ENCODE peak calls at places on chromosomes 1 and 21, in four cellular contexts. X, N, C and L are unnamed samples.

GRCh38 chr21:44905016-44905724 is 15.5 kb downstream of the ITGB2 start:
- DNase-seq in C (no peak), X (no peak), N (no peak), L (no peak)

GRCh38 chr1:178501705-178502329 is 5.1 kb upstream of the CLEC20A start:
- DNase-seq in N (peak), X (peak), C (peak), L (peak)

GRCh38 chr21:45982758-45983731 is 1.5 kb downstream of the COL6A1 start:
- DNase-seq in C (no peak), X (no peak), N (no peak), L (no peak)

GRCh38 chr1:84698718-84699117 is 8.5 kb upstream of the SSX2IP start:
- DNase-seq in N (peak), C (no peak), X (no peak), L (no peak)

GRCh38 chr1:201718346-201719202 is 110.4 kb upstream of the IPO9 start:
- DNase-seq in X (no peak), C (no peak), N (peak), L (no peak)

GRCh38 chr1:53463961-53464899 is 5.0 kb downstream of the DMRTB1 start:
- DNase-seq in N (no peak), C (no peak), X (no peak), L (no peak)

GRCh38 chr1:89733748-89734147 is 87.1 kb upstream of the LRRC8D start:
- DNase-seq in N (no peak), C (no peak), X (no peak), L (no peak)

GRCh38 chr21:42988234-42988965 is 14.0 kb downstream of the PKNOX1 start:
- DNase-seq in N (no peak), X (no peak), C (no peak), L (no peak)

GRCh38 chr21:38351961-38352521 is 95.2 kb downstream of the KCNJ15 start:
- DNase-seq in C (no peak), X (no peak), N (no peak), L (no peak)

GRCh38 chr1:184595609-184596008 is 159.0 kb downstream of the EDEM3 start:
- DNase-seq in X (no peak), N (no peak), C (no peak), L (no peak)

GRCh38 chr1:162404550-162405160 is 7.3 kb downstream of the SH2D1B start:
- DNase-seq in X (no peak), C (no peak), N (no peak), L (no peak)

GRCh38 chr1:59638172-59638800 is 176.5 kb upstream of the HOOK1 start:
- DNase-seq in C (peak), X (no peak), N (peak), L (no peak)

GRCh38 chr1:221845650-221846371 is 103.9 kb upstream of the DUSP10 start:
- DNase-seq in N (peak), X (no peak), C (peak), L (peak)
- TF ChIP-seq FOXK2 in N (no peak), X (no peak), C (no peak), L (no peak)

GRCh38 chr21:41366522-41367151 is 4.8 kb downstream of the MX2 start:
- DNase-seq in C (peak), N (peak), X (peak), L (no peak)
- TF ChIP-seq FOXK2 in C (peak), N (no peak), X (no peak), L (no peak)

DNA sequence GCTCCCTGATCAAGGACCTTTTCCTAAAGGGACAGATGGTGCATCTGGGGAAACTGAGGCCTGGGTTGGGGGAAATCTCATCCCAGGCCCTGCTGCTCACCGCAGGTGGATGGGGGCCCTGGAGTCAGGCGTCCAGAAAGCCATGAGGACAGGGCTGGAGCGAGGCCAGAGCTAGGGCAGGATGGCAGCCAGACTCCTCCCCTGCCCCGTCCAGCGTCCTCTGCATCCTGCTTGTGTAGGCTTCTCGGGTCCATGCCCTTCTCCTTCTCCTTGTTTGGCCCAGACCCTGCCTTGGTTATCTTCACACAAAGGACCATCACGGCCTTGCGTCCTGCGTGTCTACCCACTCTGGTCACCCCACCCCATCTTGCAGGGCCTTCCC is 43.0 kb downstream of the TRIM11 start:
- DNase-seq in X (no peak), C (no peak), N (no peak), L (no peak)
- TF ChIP-seq FOXK2 in X (no peak), C (no peak), N (no peak), L (no peak)

DNA sequence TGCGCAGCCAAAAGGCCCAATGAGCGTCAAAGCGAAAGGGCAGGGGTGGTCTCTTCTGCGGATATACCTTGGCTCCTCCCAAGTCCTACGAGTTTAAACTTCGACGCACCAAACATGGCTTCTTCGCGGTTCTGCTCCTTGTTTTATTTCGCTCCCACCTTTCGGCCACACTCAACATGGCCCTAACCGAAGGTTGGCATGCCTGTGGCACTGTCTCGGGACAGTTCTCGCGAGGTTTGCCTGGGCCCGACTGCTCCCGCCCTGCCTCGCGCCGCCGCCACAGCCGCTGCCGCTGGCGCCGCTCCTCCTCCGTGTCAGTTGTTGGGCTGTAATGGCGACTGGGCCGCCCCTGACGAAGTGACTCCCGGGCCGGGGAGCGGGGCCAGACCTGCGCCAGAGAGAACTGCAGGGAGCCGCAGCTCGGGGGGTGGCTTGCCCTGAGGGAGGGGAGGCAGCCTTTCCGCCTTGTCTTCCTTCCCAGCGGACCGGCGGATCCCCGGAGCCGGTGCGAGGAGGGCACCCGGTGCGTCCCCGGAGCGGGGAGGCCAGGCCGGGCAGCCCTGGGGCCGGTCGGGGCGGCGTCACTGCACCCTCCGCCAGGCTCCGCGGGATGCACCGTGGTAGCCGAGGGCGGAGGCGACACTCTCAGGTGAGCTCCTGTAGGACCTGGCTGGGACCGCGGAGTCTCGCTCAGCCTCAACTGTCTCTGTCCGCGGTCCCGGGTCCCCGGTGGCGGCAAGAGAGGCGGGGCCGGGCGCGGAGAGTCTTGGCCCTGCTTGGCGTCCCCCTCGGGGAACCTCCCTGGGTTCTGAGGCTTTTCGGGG is at the start of gene CEP350:
- DNase-seq in C (peak), N (peak), X (peak), L (peak)
- TF ChIP-seq FOXK2 in C (peak), N (peak), X (no peak), L (no peak)

DNA sequence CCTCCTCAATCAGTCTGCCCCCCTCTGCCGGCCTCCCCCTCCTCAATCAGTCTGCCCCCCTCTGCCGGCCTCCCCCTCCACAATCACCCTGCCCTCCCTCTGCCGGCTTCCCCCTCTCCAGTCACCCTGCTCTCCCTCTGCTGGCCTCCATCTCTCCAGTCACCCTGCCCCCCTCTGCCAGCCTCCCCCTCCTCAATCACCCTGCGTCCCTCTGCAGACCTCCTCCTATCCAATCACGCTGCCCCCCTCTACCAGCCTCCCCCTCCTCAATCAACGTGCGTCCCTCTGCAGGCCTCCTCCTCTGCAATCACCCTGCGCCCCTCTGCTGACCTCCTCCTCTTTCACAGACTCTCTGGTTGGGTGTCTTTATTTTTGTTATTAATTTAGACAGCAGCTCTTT is 11.5 kb upstream of the C1orf198 start:
- DNase-seq in C (no peak), N (no peak), X (no peak), L (no peak)
- TF ChIP-seq FOXK2 in C (no peak), N (no peak), X (no peak), L (no peak)

DNA sequence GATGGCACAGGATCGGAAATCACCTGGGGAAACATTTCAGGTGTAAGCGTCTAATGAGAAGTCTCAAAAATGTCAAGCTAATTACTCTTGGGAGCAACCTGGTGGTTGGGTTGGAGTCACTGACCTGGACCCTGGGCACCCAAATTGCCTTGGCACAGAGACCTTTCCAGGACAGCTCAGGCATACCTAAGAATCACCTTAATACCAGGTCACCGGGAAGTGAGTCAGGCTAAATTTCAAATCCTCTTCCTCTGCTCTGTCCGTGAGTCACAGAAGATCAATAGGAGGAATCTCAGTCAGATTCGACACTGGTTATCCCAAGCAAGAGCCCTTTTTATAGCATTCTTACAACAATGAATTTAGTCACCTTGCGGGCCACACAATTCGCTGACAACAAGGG is 179.6 kb upstream of the CAMK1G start:
- DNase-seq in X (no peak), N (no peak), C (no peak), L (no peak)
- TF ChIP-seq FOXK2 in X (no peak), N (no peak), C (no peak), L (no peak)

GRCh38 chr1:183543619-183544204 is 46.5 kb downstream of the NCF2 start:
- DNase-seq in X (peak), N (peak), C (peak), L (peak)
- TF ChIP-seq FOXK2 in X (no peak), N (peak), C (no peak), L (no peak)